ENCODE peak calls at places on chromosomes 11 and 22, in five cellular contexts. A is EH, M is suprapubic skin, X is body of pancreas, S is dorsolateral prefrontal cortex. I is an unnamed sample.

GRCh38 chr22:20744456-20744855 is 29.5 kb upstream of the SERPIND1 start:
- DNase-seq in A (no peak), M (no peak), X (no peak), S (no peak), I (no peak)

GRCh38 chr11:132982769-132983168 is 549.5 kb downstream of the OPCML start:
- DNase-seq in A (no peak), M (no peak), X (no peak), S (no peak), I (no peak)

GRCh38 chr11:65856689-65857499 is 1.1 kb downstream of the CFL1 start:
- DNase-seq in A (peak), M (peak), X (peak), S (peak), I (peak)

GRCh38 chr11:19598876-19599275 is 113.8 kb upstream of the NAV2 start:
- DNase-seq in A (no peak), M (no peak), X (no peak), S (no peak), I (no peak)

GRCh38 chr11:114413958-114414357 is 13.5 kb downstream of the RBM7 start:
- DNase-seq in A (no peak), M (no peak), X (no peak), S (no peak), I (no peak)

GRCh38 chr22:26377170-26377825 is 51.8 kb upstream of the ASPHD2 start:
- DNase-seq in A (no peak), M (no peak), X (no peak), S (peak), I (peak)

GRCh38 chr11:2304156-2305139 is 2.6 kb downstream of the TSPAN32 start:
- DNase-seq in A (peak), M (no peak), X (no peak), S (no peak), I (no peak)

GRCh38 chr11:19025799-19026406 is 34.6 kb downstream of the MRGPRX2 start:
- DNase-seq in A (peak), M (no peak), X (no peak), S (no peak), I (no peak)

GRCh38 chr22:45064313-45065268 is 54.8 kb upstream of the PHF21B start:
- DNase-seq in A (peak), M (no peak), X (no peak), S (no peak), I (peak)

GRCh38 chr11:111291764-111292163 is 6.6 kb upstream of the POU2AF3 start:
- DNase-seq in A (no peak), M (no peak), X (no peak), S (no peak), I (no peak)

GRCh38 chr11:22634897-22635629 is 9.4 kb upstream of the FANCF start:
- DNase-seq in A (peak), M (no peak), X (peak), S (no peak), I (no peak)

GRCh38 chr11:110323786-110324185 is 27.4 kb upstream of the RDX start:
- DNase-seq in A (no peak), M (no peak), X (no peak), S (no peak), I (no peak)

GRCh38 chr11:86523738-86524602 is 148.4 kb downstream of the ME3 start:
- DNase-seq in A (peak), M (no peak), X (peak), S (no peak), I (peak)

GRCh38 chr11:8242113-8242475 is 21.6 kb downstream of the LMO1 start:
- DNase-seq in A (no peak), M (no peak), X (no peak), S (no peak), I (no peak)

GRCh38 chr11:78318733-78319132 is 98.9 kb downstream of the GAB2 start:
- DNase-seq in A (peak), M (no peak), X (no peak), S (peak), I (peak)

GRCh38 chr11:1771700-1772099 is 8.0 kb upstream of the CTSD start:
- DNase-seq in A (peak), M (peak), X (peak), S (no peak), I (no peak)

GRCh38 chr22:31618057-31618456 is 44.0 kb downstream of the PISD start:
- DNase-seq in A (no peak), M (no peak), X (no peak), S (no peak), I (no peak)

GRCh38 chr11:3853935-3854659 is 1.4 kb upstream of the STIM1 start:
- DNase-seq in A (no peak), M (peak), X (peak), S (no peak), I (no peak)

GRCh38 chr11:134691474-134691873 is 279.4 kb upstream of the B3GAT1 start:
- DNase-seq in A (no peak), M (no peak), X (no peak), S (no peak), I (no peak)

GRCh38 chr11:62771144-62772021 is at the start of gene TAF6L:
- DNase-seq in A (peak), M (peak), X (peak), S (peak), I (peak)

GRCh38 chr11:76140912-76141574 is 65.3 kb downstream of the WNT11 start:
- DNase-seq in A (no peak), M (no peak), X (no peak), S (no peak), I (no peak)

GRCh38 chr11:2525941-2526807 is 81.4 kb downstream of the KCNQ1 start:
- DNase-seq in A (no peak), M (peak), X (peak), S (peak), I (no peak)

GRCh38 chr11:99316761-99317475 is 296.2 kb downstream of the CNTN5 start:
- DNase-seq in A (no peak), M (no peak), X (no peak), S (no peak), I (peak)

GRCh38 chr11:38553033-38553432 is 1955.0 kb upstream of the RAG2 start:
- DNase-seq in A (no peak), M (no peak), X (no peak), S (no peak), I (no peak)

GRCh38 chr11:19101803-19102520 is 15.0 kb upstream of the ZDHHC13 start:
- DNase-seq in A (no peak), M (no peak), X (no peak), S (no peak), I (no peak)

GRCh38 chr11:94424011-94424410 is 22.8 kb upstream of the GPR83 start:
- DNase-seq in A (no peak), M (no peak), X (no peak), S (no peak), I (no peak)

GRCh38 chr11:125457814-125458343 is 38.2 kb downstream of the FEZ1 start:
- DNase-seq in A (peak), M (no peak), X (peak), S (peak), I (peak)

GRCh38 chr22:41913040-41913719 is 1.7 kb downstream of the SHISA8 start:
- DNase-seq in A (no peak), M (peak), X (no peak), S (no peak), I (no peak)

GRCh38 chr22:43859176-43859575 is 3.1 kb downstream of the SULT4A1 start:
- DNase-seq in A (no peak), M (no peak), X (no peak), S (no peak), I (no peak)

GRCh38 chr11:60971520-60971919 is at the start of gene CD6:
- DNase-seq in A (no peak), M (peak), X (no peak), S (no peak), I (no peak)

GRCh38 chr22:39363751-39364484 is 14.1 kb downstream of the SYNGR1 start:
- DNase-seq in A (peak), M (no peak), X (no peak), S (no peak), I (no peak)

GRCh38 chr11:78921517-78921916 is 346.9 kb upstream of the NARS2 start:
- DNase-seq in A (no peak), M (no peak), X (no peak), S (no peak), I (no peak)

GRCh38 chr22:45341503-45341902 is 31.8 kb downstream of the FAM118A start:
- DNase-seq in A (no peak), M (no peak), X (no peak), S (no peak), I (no peak)

GRCh38 chr11:76824083-76824939 is 36.4 kb upstream of the ACER3 start:
- DNase-seq in A (peak), M (no peak), X (no peak), S (no peak), I (no peak)

GRCh38 chr11:84289381-84289906 is 1003.3 kb upstream of the CCDC90B start:
- DNase-seq in A (peak), M (no peak), X (no peak), S (no peak), I (peak)

GRCh38 chr11:2211113-2211971 is 39.7 kb upstream of the TH start:
- DNase-seq in A (no peak), M (peak), X (peak), S (no peak), I (no peak)